ENCODE peak calls at places on chromosome 11, in ten cellular contexts. M is sigmoid colon, D is stomach, B is upper lobe of left lung, S is adrenal gland, P is A549, Z is ovary, T is spleen, E is IMR-90, X is Peyer's patch. N is an unnamed sample.
A peak's percentile ranks its signal among the peaks of the same experiment; 100 is the strongest.

GRCh38 chr11:115134886-115135285 is 369.3 kb downstream of the CADM1 start:
- DNase-seq in M (no peak), D (no peak), B (no peak), S (peak; percentile 54), P (no peak), Z (no peak), T (no peak), E (no peak), X (no peak), N (no peak)

GRCh38 chr11:93908689-93909088 is 58.3 kb upstream of the VSTM5 start:
- DNase-seq in M (no peak), D (no peak), B (no peak), S (no peak), P (peak; percentile 20), Z (no peak), T (no peak), E (peak; percentile 91), X (no peak), N (no peak)

GRCh38 chr11:125164422-125165110 is at the start of gene PKNOX2:
- DNase-seq in M (peak; percentile 92), D (peak; percentile 73), B (peak; percentile 45), S (peak; percentile 77), P (peak; percentile 41), Z (peak; percentile 89), T (peak; percentile 88), E (peak; percentile 67), X (peak; percentile 68), N (peak; percentile 55)

GRCh38 chr11:15236514-15236913 is 121.8 kb downstream of the INSC start:
- DNase-seq in M (no peak), D (no peak), B (no peak), S (no peak), P (no peak), Z (no peak), T (no peak), E (no peak), X (no peak), N (no peak)

GRCh38 chr11:42422094-42422493 is 889.7 kb upstream of the API5 start:
- DNase-seq in M (no peak), D (no peak), B (no peak), S (no peak), P (no peak), Z (no peak), T (no peak), E (no peak), X (no peak), N (no peak)

GRCh38 chr11:121696177-121696863 is 243.6 kb upstream of the SORL1-AS1 start:
- DNase-seq in M (peak; percentile 64), D (no peak), B (no peak), S (peak; percentile 57), P (no peak), Z (no peak), T (no peak), E (no peak), X (no peak), N (no peak)

GRCh38 chr11:8963569-8964323 is 496 bp downstream of the TMEM9B start:
- DNase-seq in M (peak; percentile 90), D (peak; percentile 87), B (peak; percentile 91), S (peak; percentile 92), P (peak; percentile 83), Z (peak; percentile 77), T (peak; percentile 96), E (no peak), X (peak; percentile 92), N (peak; percentile 91)

GRCh38 chr11:18490319-18490718 is 34.7 kb downstream of the LDHAL6A start:
- DNase-seq in M (no peak), D (no peak), B (no peak), S (no peak), P (no peak), Z (no peak), T (no peak), E (peak; percentile 2), X (no peak), N (no peak)

GRCh38 chr11:83554896-83555295 is 268.7 kb upstream of the CCDC90B start:
- DNase-seq in M (no peak), D (no peak), B (no peak), S (no peak), P (no peak), Z (no peak), T (no peak), E (no peak), X (no peak), N (no peak)

GRCh38 chr11:128963744-128964340 is 21.2 kb upstream of the TP53AIP1 start:
- DNase-seq in M (no peak), D (no peak), B (no peak), S (no peak), P (no peak), Z (no peak), T (no peak), E (peak; percentile 20), X (no peak), N (no peak)

DNA sequence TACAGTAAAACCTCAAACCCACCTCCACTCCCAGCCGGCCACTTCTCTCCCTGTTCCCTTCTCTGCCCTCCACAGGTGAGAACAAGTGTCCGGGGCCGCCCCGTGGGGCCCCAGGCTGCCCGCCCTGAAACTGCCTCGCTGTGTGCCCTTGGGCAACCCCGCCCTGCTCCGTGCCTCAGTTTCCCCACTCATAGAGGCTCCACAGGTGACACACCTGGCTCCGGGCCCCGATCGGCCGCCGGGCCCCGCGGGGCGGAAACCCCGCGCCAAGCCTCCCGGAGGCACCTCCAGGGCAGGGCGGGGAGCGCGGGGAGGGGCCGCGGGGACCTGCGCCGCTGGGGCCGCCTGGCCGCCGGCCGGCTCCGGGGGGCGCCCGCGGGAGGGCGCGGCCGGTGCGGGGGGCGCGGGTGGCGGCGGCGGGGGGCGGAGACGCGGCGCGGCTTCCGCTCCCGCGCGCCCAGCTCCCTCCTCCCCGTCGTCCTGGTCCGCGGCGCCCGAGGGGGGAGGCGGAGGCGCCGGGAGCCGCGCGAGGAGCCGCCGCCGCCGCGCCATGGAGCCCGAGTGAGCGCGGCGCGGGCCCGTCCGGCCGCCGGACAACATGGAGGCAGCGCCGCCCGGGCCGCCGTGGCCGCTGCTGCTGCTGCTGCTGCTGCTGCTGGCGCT is at the start of gene LRP5:
- DNase-seq in M (peak; percentile 69), D (no peak), B (peak; percentile 40), S (no peak), P (no peak), Z (peak; percentile 52), T (no peak), E (peak; percentile 10), X (peak; percentile 63), N (peak; percentile 69)
- TF ChIP-seq POLR2A in M (no peak), D (no peak), B (no peak), S (peak; percentile 29), P (peak; percentile 25), Z (no peak), T (no peak), E (no peak), X (no peak), N (no peak)

GRCh38 chr11:73976451-73977151 is 6.0 kb downstream of the UCP2 start:
- DNase-seq in M (peak; percentile 56), D (no peak), B (peak; percentile 15), S (no peak), P (no peak), Z (no peak), T (peak; percentile 77), E (no peak), X (peak; percentile 45), N (no peak)
- TF ChIP-seq POLR2A in M (no peak), D (no peak), B (no peak), S (no peak), P (no peak), Z (no peak), T (no peak), E (no peak), X (no peak), N (peak; percentile 58)

DNA sequence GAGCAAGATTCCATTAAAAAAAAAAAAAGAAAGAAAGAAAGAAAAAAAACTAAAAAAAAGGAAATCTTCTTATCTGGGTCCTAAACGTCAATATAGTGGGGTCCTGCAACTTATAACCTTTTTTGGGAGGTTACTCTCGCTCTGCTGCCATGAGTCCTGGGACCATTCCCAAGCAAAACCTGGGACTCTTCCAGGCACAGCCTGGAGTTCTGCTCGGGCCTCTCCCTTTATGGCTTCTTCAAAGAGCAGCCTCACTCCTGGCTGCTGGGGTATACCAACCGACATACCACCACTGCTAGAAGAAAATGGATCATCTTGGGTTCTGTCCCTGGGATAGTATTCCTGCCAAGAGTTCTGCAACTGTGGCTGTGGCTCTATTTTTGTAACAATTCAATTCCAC is 14.1 kb upstream of the CKAP5 start:
- DNase-seq in M (no peak), D (no peak), B (no peak), S (no peak), P (no peak), Z (no peak), T (no peak), E (no peak), X (no peak), N (no peak)
- TF ChIP-seq POLR2A in M (no peak), D (no peak), B (no peak), S (no peak), P (no peak), Z (no peak), T (no peak), E (no peak), X (no peak), N (no peak)

GRCh38 chr11:118908931-118909618 is 16.7 kb downstream of the BCL9L start:
- DNase-seq in M (peak; percentile 97), D (peak; percentile 72), B (peak; percentile 72), S (peak; percentile 96), P (peak; percentile 84), Z (peak; percentile 93), T (peak; percentile 74), E (peak; percentile 92), X (peak; percentile 70), N (no peak)

GRCh38 chr11:118911113-118911879 is 14.4 kb downstream of the BCL9L start:
- DNase-seq in M (peak; percentile 76), D (no peak), B (no peak), S (no peak), P (peak; percentile 78), Z (no peak), T (peak; percentile 80), E (peak; percentile 52), X (peak; percentile 70), N (no peak)

GRCh38 chr11:118909619-118910308 is 16.0 kb downstream of the BCL9L start:
- DNase-seq in M (no peak), D (no peak), B (no peak), S (no peak), P (no peak), Z (no peak), T (peak; percentile 72), E (no peak), X (no peak), N (no peak)

GRCh38 chr11:118911880-118912741 is 13.6 kb downstream of the BCL9L start:
- DNase-seq in M (peak; percentile 97), D (no peak), B (peak; percentile 87), S (peak; percentile 94), P (peak; percentile 94), Z (peak; percentile 95), T (peak; percentile 82), E (peak; percentile 93), X (peak; percentile 88), N (peak; percentile 82)

DNA sequence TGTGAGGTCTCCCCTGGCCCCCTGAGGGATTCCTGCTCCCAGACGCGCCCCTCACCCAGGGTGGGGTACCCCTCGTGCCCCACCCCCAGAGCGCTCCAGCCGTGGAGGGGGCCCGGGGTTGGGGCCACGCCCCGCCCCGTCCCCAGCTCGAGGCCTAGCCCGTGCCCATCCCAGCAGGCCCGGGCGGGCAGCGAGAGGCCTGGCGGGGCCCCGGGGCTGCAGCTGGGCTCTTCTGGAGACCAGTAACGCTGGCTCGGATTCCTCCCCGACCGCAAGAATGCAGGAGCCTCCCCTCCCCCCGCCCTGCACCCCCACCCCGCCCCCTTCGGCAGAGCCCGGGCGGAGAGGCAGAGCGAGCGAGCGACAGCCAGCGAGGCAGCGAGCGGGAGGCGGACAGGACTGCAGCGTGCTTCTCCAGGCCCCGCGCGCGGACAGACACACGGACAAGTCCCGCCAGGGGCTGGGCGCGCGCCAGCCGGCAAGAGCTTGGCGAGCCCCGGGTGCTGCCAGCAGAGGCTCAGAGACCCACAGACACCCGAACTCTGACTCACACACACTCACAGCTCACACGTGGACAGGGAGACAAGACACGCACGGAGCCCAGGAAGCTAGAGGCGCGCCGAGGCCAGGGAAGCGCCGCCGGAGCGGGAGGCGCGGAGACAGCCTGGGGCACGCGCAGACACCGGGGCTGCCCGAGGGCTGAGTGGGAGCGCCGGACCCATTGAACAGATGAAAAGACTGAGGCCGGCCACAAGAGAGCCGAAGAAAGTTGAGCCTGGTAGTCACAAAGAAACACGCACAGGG is 15.2 kb downstream of the BCL9L start:
- DNase-seq in M (peak; percentile 94), D (peak; percentile 82), B (peak; percentile 85), S (peak; percentile 92), P (peak; percentile 75), Z (peak; percentile 78), T (peak; percentile 84), E (peak; percentile 92), X (peak; percentile 71), N (peak; percentile 46)
- TF ChIP-seq POLR2A in M (peak; percentile 12), D (no peak), B (no peak), S (peak; percentile 78), P (peak; percentile 8), Z (peak; percentile 20), T (no peak), E (peak; percentile 53), X (peak; percentile 44), N (no peak)

N was measured in erythroblast.